ENCODE peak calls at places on chromosomes 6 and 20, in ten cellular contexts. I is heart left ventricle, C is ovary, H is breast epithelium, Y is adrenal gland, K is lung, V is psoas muscle, Z is DND-41, A is suprapubic skin, W is OCI-LY7. M is an unnamed sample.

GRCh38 chr20:25009218-25010145 is 16.9 kb upstream of the APMAP start:
- DNase-seq in I (no peak), C (no peak), H (no peak), Y (no peak), K (no peak), V (no peak), Z (no peak), A (peak), W (no peak), M (peak)

GRCh38 chr20:50048420-50049166 is 64.4 kb downstream of the UBE2V1 start:
- DNase-seq in I (no peak), C (no peak), H (no peak), Y (no peak), K (no peak), V (peak), Z (peak), A (no peak), W (no peak), M (no peak)

GRCh38 chr20:33209789-33210188 is 7.4 kb upstream of the BPIFA3 start:
- DNase-seq in I (peak), C (peak), H (peak), Y (peak), K (peak), V (peak), Z (peak), A (no peak), W (peak), M (no peak)

GRCh38 chr20:23294166-23294565 is 56.4 kb upstream of the NXT1 start:
- DNase-seq in I (no peak), C (no peak), H (no peak), Y (no peak), K (no peak), V (no peak), Z (no peak), A (no peak), W (no peak), M (peak)

GRCh38 chr20:25477156-25477882 is 69.8 kb downstream of the GINS1 start:
- DNase-seq in I (peak), C (peak), H (no peak), Y (no peak), K (no peak), V (no peak), Z (peak), A (no peak), W (no peak), M (no peak)

GRCh38 chr20:48667481-48667880 is 160.3 kb downstream of the PREX1 start:
- DNase-seq in I (no peak), C (no peak), H (no peak), Y (no peak), K (no peak), V (no peak), Z (no peak), A (no peak), W (no peak), M (no peak)

GRCh38 chr6:48426636-48427035 is 315.6 kb upstream of the PTCHD4 start:
- DNase-seq in I (no peak), C (no peak), H (no peak), Y (no peak), K (no peak), V (no peak), Z (no peak), A (no peak), W (no peak), M (no peak)

GRCh38 chr20:57891067-57891466 is 181.3 kb upstream of the PMEPA1 start:
- DNase-seq in I (no peak), C (no peak), H (peak), Y (no peak), K (no peak), V (no peak), Z (no peak), A (no peak), W (no peak), M (no peak)

GRCh38 chr6:15510536-15511247 is 152.1 kb downstream of the DTNBP1 start:
- DNase-seq in I (no peak), C (no peak), H (no peak), Y (no peak), K (no peak), V (peak), Z (no peak), A (no peak), W (no peak), M (no peak)

GRCh38 chr6:170067923-170068360 is 222.9 kb downstream of the DLL1 start:
- DNase-seq in I (no peak), C (peak), H (peak), Y (peak), K (no peak), V (no peak), Z (no peak), A (peak), W (no peak), M (peak)

GRCh38 chr6:31744422-31744821 is 4.6 kb downstream of the MSH5 start:
- DNase-seq in I (no peak), C (no peak), H (no peak), Y (no peak), K (no peak), V (no peak), Z (no peak), A (no peak), W (no peak), M (no peak)

GRCh38 chr6:150635906-150636514 is 36.3 kb downstream of the PLEKHG1 start:
- DNase-seq in I (no peak), C (no peak), H (no peak), Y (no peak), K (no peak), V (no peak), Z (no peak), A (no peak), W (no peak), M (no peak)

GRCh38 chr6:95545226-95545625 is 32.1 kb upstream of the MANEA start:
- DNase-seq in I (no peak), C (no peak), H (no peak), Y (no peak), K (no peak), V (no peak), Z (no peak), A (no peak), W (no peak), M (no peak)

GRCh38 chr20:44738779-44739477 is 6.7 kb upstream of the KCNK15 start:
- DNase-seq in I (no peak), C (peak), H (peak), Y (peak), K (peak), V (no peak), Z (peak), A (no peak), W (peak), M (peak)

GRCh38 chr20:36792422-36792821 is 18.9 kb upstream of the DSN1 start:
- DNase-seq in I (no peak), C (no peak), H (no peak), Y (no peak), K (no peak), V (no peak), Z (peak), A (no peak), W (peak), M (no peak)

GRCh38 chr6:150694889-150695288 is 95.2 kb downstream of the PLEKHG1 start:
- DNase-seq in I (no peak), C (no peak), H (no peak), Y (no peak), K (no peak), V (no peak), Z (no peak), A (no peak), W (no peak), M (no peak)

GRCh38 chr20:63042448-63043071 is 35.8 kb upstream of the BHLHE23 start:
- DNase-seq in I (peak), C (no peak), H (no peak), Y (no peak), K (no peak), V (no peak), Z (no peak), A (no peak), W (no peak), M (no peak)

GRCh38 chr6:84356907-84357306 is 129.5 kb upstream of the CEP162 start:
- DNase-seq in I (no peak), C (no peak), H (no peak), Y (no peak), K (no peak), V (no peak), Z (no peak), A (no peak), W (no peak), M (no peak)

GRCh38 chr20:50369225-50370035 is 140.8 kb upstream of the PTPN1 start:
- DNase-seq in I (no peak), C (peak), H (no peak), Y (no peak), K (peak), V (no peak), Z (no peak), A (no peak), W (no peak), M (no peak)

GRCh38 chr6:43219119-43219518 is 10.2 kb downstream of the DNPH1 start:
- DNase-seq in I (no peak), C (no peak), H (no peak), Y (no peak), K (no peak), V (no peak), Z (no peak), A (no peak), W (no peak), M (peak)

GRCh38 chr6:41073203-41073967 is 611 bp downstream of the NFYA start:
- DNase-seq in I (peak), C (peak), H (peak), Y (peak), K (peak), V (peak), Z (peak), A (peak), W (peak), M (peak)

GRCh38 chr6:39848171-39848570 is 56.0 kb downstream of the DAAM2 start:
- DNase-seq in I (no peak), C (no peak), H (no peak), Y (no peak), K (no peak), V (no peak), Z (no peak), A (no peak), W (no peak), M (no peak)

GRCh38 chr20:36848078-36848660 is 27.8 kb upstream of the TLDC2 start:
- DNase-seq in I (no peak), C (no peak), H (no peak), Y (no peak), K (no peak), V (peak), Z (no peak), A (no peak), W (no peak), M (no peak)

GRCh38 chr6:130046711-130047439 is 28.5 kb downstream of the L3MBTL3 start:
- DNase-seq in I (no peak), C (no peak), H (no peak), Y (no peak), K (no peak), V (no peak), Z (no peak), A (no peak), W (no peak), M (no peak)

GRCh38 chr20:46040902-46041535 is 12.0 kb downstream of the SLC12A5 start:
- DNase-seq in I (no peak), C (peak), H (no peak), Y (peak), K (no peak), V (no peak), Z (peak), A (no peak), W (peak), M (no peak)

GRCh38 chr6:10256113-10256690 is 158.7 kb downstream of the TFAP2A start:
- DNase-seq in I (no peak), C (no peak), H (no peak), Y (no peak), K (no peak), V (no peak), Z (no peak), A (no peak), W (peak), M (no peak)

GRCh38 chr6:683742-684440 is 9.0 kb downstream of the EXOC2 start:
- DNase-seq in I (no peak), C (peak), H (no peak), Y (no peak), K (no peak), V (no peak), Z (peak), A (no peak), W (no peak), M (no peak)

GRCh38 chr6:139888691-139889122 is 514.3 kb upstream of the CITED2 start:
- DNase-seq in I (no peak), C (no peak), H (no peak), Y (no peak), K (no peak), V (no peak), Z (no peak), A (no peak), W (no peak), M (no peak)

GRCh38 chr6:106287215-106287614 is 38.3 kb downstream of the ATG5 start:
- DNase-seq in I (no peak), C (no peak), H (no peak), Y (no peak), K (no peak), V (no peak), Z (no peak), A (no peak), W (no peak), M (no peak)

GRCh38 chr6:88544986-88545612 is 379.0 kb upstream of the CNR1 start:
- DNase-seq in I (no peak), C (no peak), H (no peak), Y (no peak), K (no peak), V (no peak), Z (no peak), A (no peak), W (no peak), M (no peak)
- TF ChIP-seq CTCF in I (no peak), C (no peak), H (no peak), Y (no peak), K (no peak), V (no peak), Z (no peak), A (no peak), W (no peak), M (no peak)

DNA sequence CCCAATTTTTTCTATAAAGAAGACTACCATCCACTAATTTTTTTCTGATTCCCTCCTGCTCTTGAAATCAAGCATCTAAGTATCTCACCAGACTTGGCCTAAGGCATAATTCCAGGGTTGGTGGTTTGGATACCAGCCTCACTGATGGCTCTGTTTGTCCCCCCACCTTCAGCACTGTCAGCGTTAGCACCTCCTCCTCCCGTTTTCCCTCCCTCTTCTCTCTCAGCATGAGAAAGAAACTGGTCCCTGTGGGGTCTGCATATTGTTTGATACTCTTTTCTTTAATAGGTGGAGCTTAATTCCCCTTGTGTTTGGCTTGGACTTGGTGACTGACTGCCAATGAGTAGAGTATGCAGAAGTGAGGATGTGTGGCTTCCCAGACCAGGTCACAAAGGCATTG is 65.1 kb downstream of the RIOK1 start:
- DNase-seq in I (no peak), C (no peak), H (no peak), Y (no peak), K (no peak), V (no peak), Z (no peak), A (no peak), W (no peak), M (no peak)
- H3K27ac ChIP-seq in I (no peak), C (no peak), H (no peak), Y (no peak), K (no peak), V (no peak), Z (no peak), A (no peak), W (no peak), M (no peak)

GRCh38 chr6:26568601-26569432 is 27.9 kb upstream of the ABT1 start:
- DNase-seq in I (peak), C (peak), H (peak), Y (peak), K (peak), V (peak), Z (peak), A (peak), W (peak), M (peak)
- TF ChIP-seq CTCF in I (peak), C (no peak), H (no peak), Y (no peak), K (no peak), V (no peak), Z (peak), A (no peak), W (peak), M (no peak)

GRCh38 chr6:79544299-79544927 is 7.2 kb upstream of the LCA5 start:
- DNase-seq in I (no peak), C (no peak), H (no peak), Y (no peak), K (no peak), V (no peak), Z (no peak), A (no peak), W (no peak), M (no peak)
- H3K27ac ChIP-seq in I (peak), C (no peak), H (peak), Y (peak), K (peak), V (peak), Z (no peak), A (peak), W (no peak), M (peak)